ENCODE peak calls at places on chromosomes 1 and 21, in seven cellular contexts. A, C, Z, T, P, E and B are unnamed samples.
A peak's percentile ranks its signal among the peaks of the same experiment; 100 is the strongest.

GRCh38 chr21:31870472-31870871 is 2.3 kb upstream of the HUNK start:
- DNase-seq in A (no peak), P (no peak), Z (no peak), C (no peak), T (no peak), E (no peak), B (no peak)

GRCh38 chr1:116496380-116496779 is 74.4 kb downstream of the CD58 start:
- DNase-seq in P (no peak), E (no peak), C (no peak), T (no peak), A (no peak), Z (peak; percentile 82), B (no peak)

GRCh38 chr21:38968887-38969543 is 163.3 kb downstream of the ETS2 start:
- DNase-seq in Z (no peak), C (no peak), A (no peak), P (no peak), T (no peak), E (no peak), B (no peak)

GRCh38 chr1:86380257-86380861 is 15.8 kb downstream of the ODF2L start:
- DNase-seq in T (peak; percentile 47), E (no peak), Z (peak; percentile 90), P (peak; percentile 32), C (peak; percentile 44), A (no peak), B (no peak)

GRCh38 chr1:182875889-182876288 is 36.7 kb downstream of the DHX9 start:
- DNase-seq in Z (no peak), C (no peak), A (no peak), E (no peak), P (no peak), T (no peak), B (no peak)

GRCh38 chr1:166956057-166956850 is 19.1 kb downstream of the ILDR2 start:
- DNase-seq in Z (no peak), A (no peak), P (no peak), C (no peak), E (no peak), T (no peak), B (no peak)

GRCh38 chr1:89723863-89724262 is 90.9 kb downstream of the LRRC8C start:
- DNase-seq in E (no peak), C (no peak), P (no peak), A (no peak), Z (peak; percentile 89), T (no peak), B (no peak)

GRCh38 chr1:68136187-68136586 is 85.8 kb upstream of the DIRAS3 start:
- DNase-seq in Z (peak; percentile 33), A (no peak), T (no peak), P (no peak), C (peak; percentile 27), E (no peak), B (no peak)

GRCh38 chr21:37866027-37866426 is 50.2 kb downstream of the KCNJ6 start:
- DNase-seq in C (no peak), E (no peak), T (no peak), Z (no peak), P (no peak), A (no peak), B (no peak)

GRCh38 chr1:244159646-244160045 is 108.6 kb downstream of the ZBTB18 start:
- DNase-seq in T (no peak), P (no peak), Z (no peak), C (no peak), E (no peak), A (no peak), B (no peak)

GRCh38 chr1:158020877-158021630 is 27.6 kb downstream of the KIRREL1 start:
- DNase-seq in E (no peak), A (no peak), P (no peak), Z (peak; percentile 25), C (no peak), T (no peak), B (no peak)

GRCh38 chr1:31761883-31762282 is 2.3 kb downstream of the ADGRB2 start:
- DNase-seq in P (no peak), A (no peak), E (no peak), T (no peak), Z (peak; percentile 66), C (peak; percentile 62), B (no peak)

GRCh38 chr1:80101159-80101558 is 1094.6 kb upstream of the ADGRL4 start:
- DNase-seq in Z (no peak), P (no peak), C (no peak), T (no peak), A (no peak), E (no peak), B (no peak)

GRCh38 chr1:109932232-109932631 is 21.6 kb downstream of the CSF1 start:
- DNase-seq in P (no peak), T (no peak), C (no peak), E (no peak), Z (no peak), A (no peak), B (no peak)

GRCh38 chr21:28714795-28715464 is 277.7 kb downstream of the LTN1 start:
- DNase-seq in Z (peak; percentile 83), P (no peak), C (no peak), E (no peak), T (no peak), A (no peak), B (no peak)

GRCh38 chr1:225454067-225454618 is 26.3 kb upstream of the LBR start:
- DNase-seq in Z (peak; percentile 36), E (peak; percentile 50), A (no peak), T (peak; percentile 90), P (no peak), C (peak; percentile 30), B (no peak)

GRCh38 chr1:197224160-197224559 is 43.9 kb upstream of the CRB1 start:
- DNase-seq in C (no peak), T (peak; percentile 12), E (no peak), A (no peak), P (no peak), Z (no peak), B (no peak)

GRCh38 chr1:81799939-81800740 is 594 bp upstream of the ADGRL2 start:
- DNase-seq in Z (peak; percentile 73), P (peak; percentile 13), A (no peak), T (no peak), C (no peak), E (no peak), B (no peak)

GRCh38 chr1:58896211-58897183 is 112.7 kb upstream of the JUN start:
- DNase-seq in Z (no peak), T (no peak), E (no peak), A (no peak), C (peak; percentile 62), P (no peak), B (no peak)